ENCODE peak calls at places on chromosomes 7 and 10, in five cellular contexts. Z is fibroblast of pulmonary artery, A is Caco-2, T is breast epithelium, S is brain microvascular endothelial cell. K is an unnamed sample.

GRCh38 chr10:12111528-12111927 is 17.9 kb upstream of the SEC61A2 start:
- DNase-seq in Z (no peak), A (no peak), T (no peak), S (no peak), K (no peak)

GRCh38 chr7:121563177-121563576 is 167.1 kb upstream of the FAM3C start:
- DNase-seq in Z (no peak), A (peak), T (no peak), S (no peak), K (no peak)

GRCh38 chr10:27020243-27020642 is 80.1 kb downstream of the ANKRD26 start:
- DNase-seq in Z (no peak), A (no peak), T (no peak), S (no peak), K (no peak)

GRCh38 chr7:74429153-74429747 is 24.5 kb upstream of the GTF2IRD1 start:
- DNase-seq in Z (peak), A (no peak), T (no peak), S (peak), K (peak)

GRCh38 chr10:128008521-128009250 is 101.8 kb downstream of the PTPRE start:
- DNase-seq in Z (no peak), A (no peak), T (no peak), S (no peak), K (no peak)

GRCh38 chr10:103241262-103242011 is 4.2 kb upstream of the RPEL1 start:
- DNase-seq in Z (peak), A (peak), T (peak), S (peak), K (peak)

GRCh38 chr10:29877798-29878491 is 181.4 kb downstream of the JCAD start:
- DNase-seq in Z (peak), A (no peak), T (peak), S (no peak), K (no peak)

GRCh38 chr10:11547111-11547625 is 64.3 kb downstream of the USP6NL start:
- DNase-seq in Z (peak), A (no peak), T (no peak), S (peak), K (no peak)

GRCh38 chr10:77360121-77360520 is 277.5 kb downstream of the KCNMA1 start:
- DNase-seq in Z (no peak), A (no peak), T (no peak), S (no peak), K (no peak)

GRCh38 chr7:72235351-72235750 is 176.8 kb downstream of the CALN1 start:
- DNase-seq in Z (no peak), A (no peak), T (no peak), S (no peak), K (no peak)

GRCh38 chr10:92901819-92902234 is 53.5 kb downstream of the EXOC6 start:
- DNase-seq in Z (no peak), A (no peak), T (no peak), S (no peak), K (no peak)

GRCh38 chr7:9945131-9945530 is 1028.5 kb upstream of the PHF14 start:
- DNase-seq in Z (no peak), A (no peak), T (no peak), S (no peak), K (no peak)

GRCh38 chr10:104321716-104322415 is 16.4 kb downstream of the ITPRIP start:
- DNase-seq in Z (no peak), A (no peak), T (no peak), S (no peak), K (no peak)

GRCh38 chr10:132805599-132805998 is 19.7 kb upstream of the NKX6-2 start:
- DNase-seq in Z (no peak), A (no peak), T (no peak), S (no peak), K (no peak)

GRCh38 chr10:36559990-36560389 is 565.4 kb upstream of the ANKRD30A start:
- DNase-seq in Z (no peak), A (no peak), T (no peak), S (no peak), K (no peak)

GRCh38 chr10:78508955-78509354 is 475.3 kb downstream of the RPS24 start:
- DNase-seq in Z (no peak), A (no peak), T (no peak), S (no peak), K (no peak)

GRCh38 chr10:75400163-75400768 is 1.3 kb downstream of the ZNF503 start:
- DNase-seq in Z (no peak), A (no peak), T (peak), S (no peak), K (no peak)

GRCh38 chr10:28054211-28054888 is 55.5 kb upstream of the ODAD2 start:
- DNase-seq in Z (peak), A (no peak), T (no peak), S (peak), K (peak)

GRCh38 chr7:152674860-152675760 is 831 bp downstream of the XRCC2 start:
- DNase-seq in Z (peak), A (peak), T (no peak), S (no peak), K (no peak)

GRCh38 chr10:132914732-132915131 is 27.6 kb downstream of the CFAP46 start:
- DNase-seq in Z (no peak), A (no peak), T (no peak), S (no peak), K (no peak)

GRCh38 chr10:121325490-121326231 is 272.6 kb downstream of the FGFR2 start:
- DNase-seq in Z (no peak), A (no peak), T (no peak), S (no peak), K (no peak)

GRCh38 chr7:34357946-34358345 is 300.1 kb upstream of the NPSR1 start:
- DNase-seq in Z (no peak), A (no peak), T (no peak), S (no peak), K (no peak)

GRCh38 chr10:310371-310770 is 175.1 kb downstream of the ZMYND11 start:
- DNase-seq in Z (no peak), A (no peak), T (no peak), S (no peak), K (no peak)

GRCh38 chr10:132957131-132957530 is 14.8 kb upstream of the CFAP46 start:
- DNase-seq in Z (no peak), A (no peak), T (no peak), S (no peak), K (no peak)

GRCh38 chr7:94335586-94335985 is 59.1 kb upstream of the COL1A2 start:
- DNase-seq in Z (no peak), A (no peak), T (no peak), S (no peak), K (no peak)

GRCh38 chr7:114112806-114113205 is 194.0 kb upstream of the PPP1R3A start:
- DNase-seq in Z (no peak), A (no peak), T (no peak), S (no peak), K (no peak)

GRCh38 chr7:46165281-46165680 is 244.2 kb upstream of the IGFBP3 start:
- DNase-seq in Z (peak), A (no peak), T (no peak), S (peak), K (peak)

GRCh38 chr7:41051062-41051461 is 651.8 kb downstream of the INHBA start:
- DNase-seq in Z (no peak), A (no peak), T (no peak), S (no peak), K (no peak)

GRCh38 chr10:8225232-8225631 is 170.7 kb downstream of the GATA3 start:
- DNase-seq in Z (no peak), A (no peak), T (no peak), S (no peak), K (no peak)

GRCh38 chr7:158854681-158855081 is 1.7 kb upstream of the DYNC2I1 start:
- DNase-seq in Z (no peak), A (no peak), T (no peak), S (no peak), K (no peak)

GRCh38 chr7:29254663-29255062 is 60.1 kb downstream of the CHN2 start:
- DNase-seq in Z (no peak), A (no peak), T (no peak), S (no peak), K (no peak)

GRCh38 chr7:107630342-107630741 is 30.3 kb upstream of the SLC26A4 start:
- DNase-seq in Z (no peak), A (no peak), T (no peak), S (no peak), K (no peak)

GRCh38 chr7:73742753-73743641 is 4.4 kb upstream of the ABHD11 start:
- DNase-seq in Z (no peak), A (peak), T (peak), S (no peak), K (peak)

GRCh38 chr10:124166431-124167125 is 73.2 kb upstream of the CHST15 start:
- DNase-seq in Z (no peak), A (no peak), T (no peak), S (no peak), K (no peak)

GRCh38 chr7:36570508-36571219 is 153.6 kb downstream of the AOAH start:
- DNase-seq in Z (no peak), A (no peak), T (no peak), S (no peak), K (no peak)

GRCh38 chr10:108852211-108852610 is 1071.1 kb downstream of the XPNPEP1 start:
- DNase-seq in Z (no peak), A (no peak), T (no peak), S (no peak), K (no peak)
- H3K4me3 ChIP-seq in Z (no peak), A (no peak), T (no peak), S (no peak), K (no peak)

GRCh38 chr7:75878769-75879596 is at the start of gene RHBDD2:
- DNase-seq in Z (peak), A (peak), T (peak), S (peak), K (peak)
- TF ChIP-seq CTCF in Z (no peak), A (peak), T (no peak), S (no peak), K (no peak)

DNA sequence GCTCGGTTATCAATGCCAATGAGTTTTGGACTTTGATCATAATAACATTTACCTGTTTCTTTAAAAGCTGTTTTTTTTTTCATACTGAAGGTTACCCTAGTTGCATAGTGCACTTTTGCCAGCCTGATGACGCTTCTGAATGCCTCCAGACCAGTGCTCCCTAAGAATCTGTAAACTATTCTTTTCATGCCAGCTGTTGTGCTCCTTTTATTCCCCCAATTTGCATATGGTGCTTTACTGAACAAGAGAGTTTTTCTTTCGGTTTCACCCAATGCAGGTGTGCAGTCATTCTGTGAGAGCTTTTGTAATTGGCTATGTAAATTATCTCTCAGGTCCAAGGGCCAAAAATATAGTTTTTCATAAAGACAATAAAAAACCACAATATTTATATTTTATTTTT is 48.1 kb upstream of the GLCCI1 start:
- DNase-seq in Z (no peak), A (no peak), T (no peak), S (no peak), K (no peak)
- H3K4me3 ChIP-seq in Z (no peak), A (no peak), T (no peak), S (no peak), K (no peak)

GRCh38 chr7:82175319-82175718 is 268.3 kb downstream of the CACNA2D1 start:
- DNase-seq in Z (no peak), A (no peak), T (no peak), S (no peak), K (no peak)
- TF ChIP-seq CTCF in Z (no peak), A (no peak), T (no peak), S (no peak), K (no peak)

GRCh38 chr7:127884066-127884559 is 147.1 kb downstream of the LRRC4 start:
- DNase-seq in Z (no peak), A (no peak), T (no peak), S (no peak), K (no peak)
- H3K4me3 ChIP-seq in Z (no peak), A (no peak), T (no peak), S (no peak), K (no peak)

K was measured in kidney epithelial cell.